ENCODE peak calls at places on chromosomes 5 and 9, in nine cellular contexts. One of them, this sample, is unnamed.

GRCh38 chr9:37515620-37516258 is 30.0 kb downstream of the POLR1E start:
- DNase-seq in Caki2: no peak
- DNase-seq in anterior cingulate cortex: no peak
- DNase-seq in skeletal muscle cell: no peak
- DNase-seq in GM04504: no peak
- DNase-seq in substantia nigra: no peak
- DNase-seq in AG04450: no peak
- DNase-seq in bronchial epithelial cell: no peak
- DNase-seq in prostate gland: peak
- DNase-seq in this sample: no peak

GRCh38 chr9:135221951-135222631 is 134.6 kb downstream of the OLFM1 start:
- DNase-seq in Caki2: no peak
- DNase-seq in anterior cingulate cortex: no peak
- DNase-seq in skeletal muscle cell: no peak
- DNase-seq in GM04504: no peak
- DNase-seq in substantia nigra: no peak
- DNase-seq in AG04450: no peak
- DNase-seq in bronchial epithelial cell: no peak
- DNase-seq in prostate gland: no peak
- DNase-seq in this sample: peak

GRCh38 chr5:150120617-150121447 is 34.5 kb upstream of the CSF1R start:
- DNase-seq in Caki2: no peak
- DNase-seq in anterior cingulate cortex: no peak
- DNase-seq in skeletal muscle cell: no peak
- DNase-seq in GM04504: no peak
- DNase-seq in substantia nigra: no peak
- DNase-seq in AG04450: no peak
- DNase-seq in bronchial epithelial cell: no peak
- DNase-seq in prostate gland: no peak
- DNase-seq in this sample: no peak

GRCh38 chr9:35859310-35859994 is 10.7 kb downstream of the OR13J1 start:
- DNase-seq in Caki2: no peak
- DNase-seq in anterior cingulate cortex: peak
- DNase-seq in skeletal muscle cell: no peak
- DNase-seq in GM04504: no peak
- DNase-seq in substantia nigra: no peak
- DNase-seq in AG04450: no peak
- DNase-seq in bronchial epithelial cell: peak
- DNase-seq in prostate gland: peak
- DNase-seq in this sample: peak

GRCh38 chr9:127518091-127518856 is 67.0 kb downstream of the LRSAM1 start:
- DNase-seq in Caki2: no peak
- DNase-seq in anterior cingulate cortex: no peak
- DNase-seq in skeletal muscle cell: no peak
- DNase-seq in GM04504: no peak
- DNase-seq in substantia nigra: no peak
- DNase-seq in AG04450: no peak
- DNase-seq in bronchial epithelial cell: no peak
- DNase-seq in prostate gland: no peak
- DNase-seq in this sample: no peak

GRCh38 chr9:99445377-99445891 is 223.4 kb downstream of the SEC61B start:
- DNase-seq in Caki2: no peak
- DNase-seq in anterior cingulate cortex: peak
- DNase-seq in skeletal muscle cell: peak
- DNase-seq in GM04504: peak
- DNase-seq in substantia nigra: no peak
- DNase-seq in AG04450: peak
- DNase-seq in bronchial epithelial cell: peak
- DNase-seq in prostate gland: no peak
- DNase-seq in this sample: peak

GRCh38 chr5:38830521-38831051 is 15.2 kb upstream of the OSMR start:
- DNase-seq in Caki2: no peak
- DNase-seq in anterior cingulate cortex: no peak
- DNase-seq in skeletal muscle cell: peak
- DNase-seq in GM04504: no peak
- DNase-seq in substantia nigra: no peak
- DNase-seq in AG04450: no peak
- DNase-seq in bronchial epithelial cell: peak
- DNase-seq in prostate gland: no peak
- DNase-seq in this sample: no peak

GRCh38 chr9:79403495-79403894 is 168.3 kb upstream of the TLE4 start:
- DNase-seq in Caki2: no peak
- DNase-seq in anterior cingulate cortex: no peak
- DNase-seq in skeletal muscle cell: no peak
- DNase-seq in GM04504: no peak
- DNase-seq in substantia nigra: no peak
- DNase-seq in AG04450: no peak
- DNase-seq in bronchial epithelial cell: no peak
- DNase-seq in prostate gland: no peak
- DNase-seq in this sample: no peak

GRCh38 chr5:170596482-170596881 is 92.7 kb downstream of the KCNIP1 start:
- DNase-seq in Caki2: no peak
- DNase-seq in anterior cingulate cortex: no peak
- DNase-seq in skeletal muscle cell: no peak
- DNase-seq in GM04504: no peak
- DNase-seq in substantia nigra: no peak
- DNase-seq in AG04450: no peak
- DNase-seq in bronchial epithelial cell: no peak
- DNase-seq in prostate gland: no peak
- DNase-seq in this sample: no peak

GRCh38 chr5:160787247-160787646 is 64.8 kb downstream of the ATP10B start:
- DNase-seq in Caki2: no peak
- DNase-seq in anterior cingulate cortex: no peak
- DNase-seq in skeletal muscle cell: no peak
- DNase-seq in GM04504: no peak
- DNase-seq in substantia nigra: peak
- DNase-seq in AG04450: no peak
- DNase-seq in bronchial epithelial cell: peak
- DNase-seq in prostate gland: no peak
- DNase-seq in this sample: peak

GRCh38 chr9:128068656-128069221 is 707 bp downstream of the SLC25A25 start:
- DNase-seq in Caki2: peak
- DNase-seq in anterior cingulate cortex: peak
- DNase-seq in skeletal muscle cell: no peak
- DNase-seq in GM04504: no peak
- DNase-seq in substantia nigra: no peak
- DNase-seq in AG04450: no peak
- DNase-seq in bronchial epithelial cell: no peak
- DNase-seq in prostate gland: no peak
- DNase-seq in this sample: no peak

GRCh38 chr5:98503582-98503981 is 269.9 kb upstream of the RGMB start:
- DNase-seq in Caki2: no peak
- DNase-seq in anterior cingulate cortex: no peak
- DNase-seq in skeletal muscle cell: no peak
- DNase-seq in GM04504: no peak
- DNase-seq in substantia nigra: no peak
- DNase-seq in AG04450: no peak
- DNase-seq in bronchial epithelial cell: no peak
- DNase-seq in prostate gland: no peak
- DNase-seq in this sample: peak

GRCh38 chr5:137741718-137742117 is 5.8 kb upstream of the KLHL3 start:
- DNase-seq in Caki2: no peak
- DNase-seq in anterior cingulate cortex: no peak
- DNase-seq in skeletal muscle cell: no peak
- DNase-seq in GM04504: no peak
- DNase-seq in substantia nigra: no peak
- DNase-seq in AG04450: no peak
- DNase-seq in bronchial epithelial cell: no peak
- DNase-seq in prostate gland: no peak
- DNase-seq in this sample: no peak

GRCh38 chr5:35136386-35136785 is 88.6 kb upstream of the AGXT2 start:
- DNase-seq in Caki2: no peak
- DNase-seq in anterior cingulate cortex: no peak
- DNase-seq in skeletal muscle cell: peak
- DNase-seq in GM04504: peak
- DNase-seq in substantia nigra: no peak
- DNase-seq in AG04450: peak
- DNase-seq in bronchial epithelial cell: peak
- DNase-seq in prostate gland: no peak
- DNase-seq in this sample: no peak

GRCh38 chr5:84791730-84792129 is 407.1 kb upstream of the EDIL3 start:
- DNase-seq in Caki2: no peak
- DNase-seq in anterior cingulate cortex: no peak
- DNase-seq in skeletal muscle cell: no peak
- DNase-seq in GM04504: no peak
- DNase-seq in substantia nigra: no peak
- DNase-seq in AG04450: no peak
- DNase-seq in bronchial epithelial cell: no peak
- DNase-seq in prostate gland: no peak
- DNase-seq in this sample: no peak

GRCh38 chr5:80083115-80083890 is 48.2 kb downstream of the THBS4 start:
- DNase-seq in Caki2: peak
- DNase-seq in anterior cingulate cortex: no peak
- DNase-seq in skeletal muscle cell: peak
- DNase-seq in GM04504: peak
- DNase-seq in substantia nigra: peak
- DNase-seq in AG04450: peak
- DNase-seq in bronchial epithelial cell: peak
- DNase-seq in prostate gland: no peak
- DNase-seq in this sample: no peak

GRCh38 chr9:20144255-20144654 is 355.4 kb upstream of the SLC24A2 start:
- DNase-seq in Caki2: no peak
- DNase-seq in anterior cingulate cortex: no peak
- DNase-seq in skeletal muscle cell: no peak
- DNase-seq in GM04504: no peak
- DNase-seq in substantia nigra: no peak
- DNase-seq in AG04450: no peak
- DNase-seq in bronchial epithelial cell: no peak
- DNase-seq in prostate gland: no peak
- DNase-seq in this sample: no peak

GRCh38 chr5:124746252-124746915 is at the start of gene ZNF608:
- DNase-seq in Caki2: peak
- DNase-seq in anterior cingulate cortex: peak
- DNase-seq in skeletal muscle cell: no peak
- DNase-seq in GM04504: no peak
- DNase-seq in substantia nigra: no peak
- DNase-seq in AG04450: no peak
- DNase-seq in bronchial epithelial cell: peak
- DNase-seq in prostate gland: peak
- DNase-seq in this sample: peak

GRCh38 chr5:40871177-40871576 is 30.0 kb downstream of the CARD6 start:
- DNase-seq in Caki2: no peak
- DNase-seq in anterior cingulate cortex: no peak
- DNase-seq in skeletal muscle cell: no peak
- DNase-seq in GM04504: no peak
- DNase-seq in substantia nigra: no peak
- DNase-seq in AG04450: no peak
- DNase-seq in bronchial epithelial cell: peak
- DNase-seq in prostate gland: no peak
- DNase-seq in this sample: no peak

GRCh38 chr9:136787690-136788400 is 3.3 kb upstream of the TMEM141 start:
- DNase-seq in Caki2: peak
- DNase-seq in anterior cingulate cortex: peak
- DNase-seq in skeletal muscle cell: no peak
- DNase-seq in GM04504: no peak
- DNase-seq in substantia nigra: peak
- DNase-seq in AG04450: no peak
- DNase-seq in bronchial epithelial cell: peak
- DNase-seq in prostate gland: peak
- DNase-seq in this sample: peak

GRCh38 chr5:5695266-5695665 is 272.8 kb downstream of the ICE1 start:
- DNase-seq in Caki2: no peak
- DNase-seq in anterior cingulate cortex: no peak
- DNase-seq in skeletal muscle cell: no peak
- DNase-seq in GM04504: no peak
- DNase-seq in substantia nigra: no peak
- DNase-seq in AG04450: no peak
- DNase-seq in bronchial epithelial cell: no peak
- DNase-seq in prostate gland: no peak
- DNase-seq in this sample: no peak

GRCh38 chr9:136370037-136370436 is 3.4 kb downstream of the CARD9 start:
- DNase-seq in Caki2: no peak
- DNase-seq in anterior cingulate cortex: no peak
- DNase-seq in skeletal muscle cell: no peak
- DNase-seq in GM04504: no peak
- DNase-seq in substantia nigra: no peak
- DNase-seq in AG04450: no peak
- DNase-seq in bronchial epithelial cell: no peak
- DNase-seq in prostate gland: no peak
- DNase-seq in this sample: no peak

GRCh38 chr5:69271376-69271775 is 36.7 kb downstream of the CDK7 start:
- DNase-seq in Caki2: peak
- DNase-seq in anterior cingulate cortex: no peak
- DNase-seq in skeletal muscle cell: no peak
- DNase-seq in GM04504: peak
- DNase-seq in substantia nigra: no peak
- DNase-seq in AG04450: no peak
- DNase-seq in bronchial epithelial cell: peak
- DNase-seq in prostate gland: no peak
- DNase-seq in this sample: peak

GRCh38 chr9:967436-967835 is 9.0 kb upstream of the DMRT3 start:
- DNase-seq in Caki2: peak
- DNase-seq in anterior cingulate cortex: no peak
- DNase-seq in skeletal muscle cell: no peak
- DNase-seq in GM04504: no peak
- DNase-seq in substantia nigra: no peak
- DNase-seq in AG04450: no peak
- DNase-seq in bronchial epithelial cell: no peak
- DNase-seq in prostate gland: no peak
- DNase-seq in this sample: no peak

GRCh38 chr5:5149154-5149553 is 9.0 kb downstream of the ADAMTS16 start:
- DNase-seq in Caki2: no peak
- DNase-seq in anterior cingulate cortex: no peak
- DNase-seq in skeletal muscle cell: no peak
- DNase-seq in GM04504: no peak
- DNase-seq in substantia nigra: no peak
- DNase-seq in AG04450: no peak
- DNase-seq in bronchial epithelial cell: no peak
- DNase-seq in prostate gland: no peak
- DNase-seq in this sample: no peak

GRCh38 chr5:134003064-134003956 is 1.5 kb downstream of the VDAC1 start:
- DNase-seq in Caki2: no peak
- DNase-seq in anterior cingulate cortex: no peak
- DNase-seq in skeletal muscle cell: no peak
- DNase-seq in GM04504: no peak
- DNase-seq in substantia nigra: no peak
- DNase-seq in AG04450: no peak
- DNase-seq in bronchial epithelial cell: no peak
- DNase-seq in prostate gland: no peak
- DNase-seq in this sample: no peak

GRCh38 chr5:154575869-154576806 is 98.1 kb upstream of the HAND1 start:
- DNase-seq in Caki2: no peak
- DNase-seq in anterior cingulate cortex: no peak
- DNase-seq in skeletal muscle cell: no peak
- DNase-seq in GM04504: no peak
- DNase-seq in substantia nigra: no peak
- DNase-seq in AG04450: no peak
- DNase-seq in bronchial epithelial cell: peak
- DNase-seq in prostate gland: no peak
- DNase-seq in this sample: no peak

GRCh38 chr5:159913048-159913447 is 3.2 kb upstream of the ADRA1B start:
- DNase-seq in Caki2: peak
- DNase-seq in anterior cingulate cortex: no peak
- DNase-seq in skeletal muscle cell: peak
- DNase-seq in GM04504: peak
- DNase-seq in substantia nigra: no peak
- DNase-seq in AG04450: no peak
- DNase-seq in bronchial epithelial cell: peak
- DNase-seq in prostate gland: no peak
- DNase-seq in this sample: no peak

GRCh38 chr5:52809884-52810283 is 22.2 kb downstream of the ITGA1 start:
- DNase-seq in Caki2: no peak
- DNase-seq in anterior cingulate cortex: no peak
- DNase-seq in skeletal muscle cell: no peak
- DNase-seq in GM04504: no peak
- DNase-seq in substantia nigra: no peak
- DNase-seq in AG04450: no peak
- DNase-seq in bronchial epithelial cell: peak
- DNase-seq in prostate gland: no peak
- DNase-seq in this sample: no peak

GRCh38 chr9:107361816-107362215 is 78.7 kb downstream of the RAD23B start:
- DNase-seq in Caki2: no peak
- DNase-seq in anterior cingulate cortex: no peak
- DNase-seq in skeletal muscle cell: no peak
- DNase-seq in GM04504: no peak
- DNase-seq in substantia nigra: no peak
- DNase-seq in AG04450: no peak
- DNase-seq in bronchial epithelial cell: peak
- DNase-seq in prostate gland: no peak
- DNase-seq in this sample: no peak

GRCh38 chr5:32852535-32852934 is 141.4 kb downstream of the NPR3 start:
- DNase-seq in Caki2: peak
- DNase-seq in anterior cingulate cortex: no peak
- DNase-seq in skeletal muscle cell: peak
- DNase-seq in GM04504: no peak
- DNase-seq in substantia nigra: no peak
- DNase-seq in AG04450: peak
- DNase-seq in bronchial epithelial cell: peak
- DNase-seq in prostate gland: no peak
- DNase-seq in this sample: peak

This sample was measured in body of pancreas.